ENCODE peak calls at places on chromosomes 5 and 9, in five cellular contexts. One of them, this sample, is unnamed.

GRCh38 chr5:39420482-39421145 is 4.2 kb downstream of the DAB2 start:
- ATAC-seq in GM12878: no peak
- ATAC-seq in Panc1: no peak
- ATAC-seq in GM23338: no peak
- ATAC-seq in HCT116: no peak
- ATAC-seq in this sample: peak

GRCh38 chr9:104209387-104209786 is 115.3 kb downstream of the SMC2 start:
- ATAC-seq in GM12878: no peak
- ATAC-seq in Panc1: no peak
- ATAC-seq in GM23338: no peak
- ATAC-seq in HCT116: no peak
- ATAC-seq in this sample: no peak

GRCh38 chr9:70962761-70963445 is 158.5 kb downstream of the TRPM3 start:
- ATAC-seq in GM12878: no peak
- ATAC-seq in Panc1: no peak
- ATAC-seq in GM23338: no peak
- ATAC-seq in HCT116: no peak
- ATAC-seq in this sample: no peak

GRCh38 chr5:152185547-152186234 is 219.4 kb downstream of the NMUR2 start:
- ATAC-seq in GM12878: no peak
- ATAC-seq in Panc1: no peak
- ATAC-seq in GM23338: no peak
- ATAC-seq in HCT116: no peak
- ATAC-seq in this sample: no peak

GRCh38 chr5:68418230-68418629 is 202.7 kb downstream of the PIK3R1 start:
- ATAC-seq in GM12878: no peak
- ATAC-seq in Panc1: no peak
- ATAC-seq in GM23338: no peak
- ATAC-seq in HCT116: no peak
- ATAC-seq in this sample: peak

GRCh38 chr9:137255448-137256114 is 454 bp downstream of the NELFB start:
- ATAC-seq in GM12878: peak
- ATAC-seq in Panc1: peak
- ATAC-seq in GM23338: peak
- ATAC-seq in HCT116: peak
- ATAC-seq in this sample: peak

GRCh38 chr9:34519321-34520020 is 3.3 kb downstream of the ENHO start:
- ATAC-seq in GM12878: no peak
- ATAC-seq in Panc1: no peak
- ATAC-seq in GM23338: no peak
- ATAC-seq in HCT116: no peak
- ATAC-seq in this sample: no peak

GRCh38 chr5:32123058-32123805 is 50.9 kb downstream of the GOLPH3 start:
- ATAC-seq in GM12878: peak
- ATAC-seq in Panc1: no peak
- ATAC-seq in GM23338: no peak
- ATAC-seq in HCT116: no peak
- ATAC-seq in this sample: no peak

GRCh38 chr9:110115341-110115820 is 92.6 kb downstream of the C9orf152 start:
- ATAC-seq in GM12878: no peak
- ATAC-seq in Panc1: no peak
- ATAC-seq in GM23338: no peak
- ATAC-seq in HCT116: no peak
- ATAC-seq in this sample: peak

GRCh38 chr5:57082441-57083067 is 91.3 kb upstream of the GPBP1 start:
- ATAC-seq in GM12878: no peak
- ATAC-seq in Panc1: peak
- ATAC-seq in GM23338: peak
- ATAC-seq in HCT116: peak
- ATAC-seq in this sample: no peak
- TF ChIP-seq CTCF in GM12878: no peak
- TF ChIP-seq CTCF in Panc1: peak
- TF ChIP-seq CTCF in GM23338: peak
- TF ChIP-seq CTCF in HCT116: peak
- TF ChIP-seq CTCF in this sample: no peak

DNA sequence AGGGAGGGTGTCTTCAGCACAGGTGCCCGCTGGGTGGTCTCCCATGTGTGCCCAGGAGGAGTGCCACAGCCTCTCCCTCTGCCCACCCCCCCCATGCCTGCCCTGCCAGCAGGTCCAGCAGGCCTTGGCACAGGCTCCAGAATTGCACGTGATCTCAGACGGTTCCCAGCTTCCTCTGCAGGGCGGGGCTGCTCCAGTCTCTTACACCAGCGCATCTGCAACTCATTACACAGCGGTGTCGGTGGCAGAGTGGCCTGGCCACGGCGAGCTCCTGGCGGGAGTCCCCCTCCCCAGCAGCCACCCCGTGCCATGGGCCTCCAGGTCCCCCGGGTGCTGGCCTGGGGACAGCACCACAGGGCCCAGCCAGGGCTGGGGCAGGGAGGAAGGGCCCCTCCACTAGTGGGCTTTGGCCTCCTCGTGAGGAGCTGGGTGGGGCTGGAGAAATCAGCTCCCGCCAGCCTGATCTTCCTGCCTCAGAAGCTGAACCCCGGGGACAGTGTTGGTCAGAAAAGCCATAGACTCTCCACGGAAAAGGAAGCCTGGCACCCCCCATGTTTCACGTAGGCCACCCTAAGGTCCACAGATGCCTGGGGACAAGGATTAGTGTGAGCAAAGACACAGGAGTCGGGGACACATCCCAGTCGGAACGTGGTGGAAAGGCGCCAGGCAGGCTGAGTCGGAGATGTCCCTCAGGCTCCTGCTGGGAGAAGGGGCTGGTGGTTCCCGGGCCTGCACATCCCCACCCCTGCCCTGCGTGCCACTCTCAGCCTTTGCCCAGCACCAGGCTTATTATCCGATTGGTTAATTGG is 40.2 kb downstream of the RXRA start:
- ATAC-seq in GM12878: no peak
- ATAC-seq in Panc1: peak
- ATAC-seq in GM23338: no peak
- ATAC-seq in HCT116: peak
- ATAC-seq in this sample: peak
- TF ChIP-seq POLR2AphosphoS5 in GM12878: no peak
- TF ChIP-seq POLR2AphosphoS5 in Panc1: no peak
- TF ChIP-seq POLR2AphosphoS5 in GM23338: no peak
- TF ChIP-seq POLR2AphosphoS5 in HCT116: peak
- TF ChIP-seq POLR2AphosphoS5 in this sample: peak

DNA sequence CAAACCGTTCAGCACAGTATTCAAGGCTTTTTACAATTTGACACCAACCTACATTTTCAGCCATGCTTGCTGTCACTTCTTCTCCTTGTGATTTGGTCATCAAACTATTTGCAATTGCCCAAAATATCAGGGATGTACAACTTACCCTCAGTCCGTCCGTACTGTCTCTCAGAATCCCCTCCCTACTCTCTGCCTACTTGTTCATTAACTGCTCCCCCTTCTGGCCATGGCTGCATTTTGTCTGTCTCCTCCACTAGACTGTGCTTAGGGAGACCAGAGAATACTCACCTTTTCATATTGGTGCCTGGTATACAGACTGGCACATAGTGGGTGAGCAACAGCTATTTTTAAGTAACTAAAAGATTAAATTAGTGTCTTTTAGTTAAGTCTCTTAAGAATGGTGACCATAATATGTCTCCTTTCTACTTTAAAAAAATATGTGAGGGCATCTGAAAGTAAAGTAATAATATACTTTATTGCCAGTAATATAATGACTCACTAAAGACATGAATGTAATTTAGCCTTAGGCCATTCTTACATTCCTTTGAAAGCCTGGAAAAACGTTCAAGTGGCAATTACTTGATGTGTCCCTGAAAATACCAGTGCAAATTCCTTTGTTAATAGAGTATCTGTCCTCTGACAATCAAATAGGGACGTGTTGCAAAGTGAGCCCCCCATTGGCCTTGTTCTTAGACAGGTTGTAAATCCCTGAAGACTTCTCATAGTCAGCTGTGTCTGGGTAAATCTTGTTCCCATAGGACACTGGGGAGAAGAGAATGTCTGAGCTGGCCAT is 27.8 kb downstream of the PRLR start:
- ATAC-seq in GM12878: peak
- ATAC-seq in Panc1: no peak
- ATAC-seq in GM23338: peak
- ATAC-seq in HCT116: peak
- ATAC-seq in this sample: peak
- TF ChIP-seq CTCF in GM12878: peak
- TF ChIP-seq CTCF in Panc1: peak
- TF ChIP-seq CTCF in GM23338: peak
- TF ChIP-seq CTCF in HCT116: peak
- TF ChIP-seq CTCF in this sample: no peak

DNA sequence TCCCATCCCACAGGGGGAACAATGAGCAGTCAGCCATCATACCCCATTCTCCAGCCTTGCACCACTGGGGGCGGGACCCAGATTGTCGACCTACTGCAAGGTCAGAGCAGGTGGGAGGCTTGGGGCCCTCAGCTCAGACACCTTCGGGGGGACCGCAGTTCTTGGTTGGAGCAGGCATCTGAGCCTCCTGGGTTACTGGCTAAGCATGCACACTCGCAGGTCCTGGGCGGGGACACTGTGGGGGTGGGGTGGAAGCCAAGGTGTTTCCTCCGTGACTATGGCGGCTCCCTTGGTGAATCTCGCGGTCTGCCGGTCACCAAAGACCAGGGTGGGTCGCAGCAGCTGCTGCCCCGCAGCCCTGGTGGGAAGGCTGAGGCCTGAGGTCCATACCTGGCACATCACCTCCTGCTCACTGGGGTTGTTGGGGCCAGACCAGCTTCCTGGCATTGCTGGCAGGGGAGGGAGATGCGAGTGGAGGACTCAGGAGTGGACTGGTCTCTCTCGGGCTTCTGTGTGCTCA is 29.9 kb downstream of the PRRT1B start:
- ATAC-seq in GM12878: no peak
- ATAC-seq in Panc1: no peak
- ATAC-seq in GM23338: no peak
- ATAC-seq in HCT116: no peak
- ATAC-seq in this sample: no peak
- TF ChIP-seq POLR2AphosphoS5 in GM12878: no peak
- TF ChIP-seq POLR2AphosphoS5 in Panc1: no peak
- TF ChIP-seq POLR2AphosphoS5 in GM23338: no peak
- TF ChIP-seq POLR2AphosphoS5 in HCT116: no peak
- TF ChIP-seq POLR2AphosphoS5 in this sample: no peak

GRCh38 chr9:6845881-6846280 is 88.1 kb downstream of the KDM4C start:
- ATAC-seq in GM12878: no peak
- ATAC-seq in Panc1: no peak
- ATAC-seq in GM23338: peak
- ATAC-seq in HCT116: peak
- ATAC-seq in this sample: no peak
- TF ChIP-seq CTCF in GM12878: no peak
- TF ChIP-seq CTCF in Panc1: peak
- TF ChIP-seq CTCF in GM23338: peak
- TF ChIP-seq CTCF in HCT116: no peak
- TF ChIP-seq CTCF in this sample: peak

GRCh38 chr5:7374186-7374585 is 21.8 kb upstream of the ADCY2 start:
- ATAC-seq in GM12878: no peak
- ATAC-seq in Panc1: no peak
- ATAC-seq in GM23338: no peak
- ATAC-seq in HCT116: no peak
- ATAC-seq in this sample: no peak
- TF ChIP-seq POLR2AphosphoS5 in GM12878: no peak
- TF ChIP-seq POLR2AphosphoS5 in Panc1: no peak
- TF ChIP-seq POLR2AphosphoS5 in GM23338: no peak
- TF ChIP-seq POLR2AphosphoS5 in HCT116: no peak
- TF ChIP-seq POLR2AphosphoS5 in this sample: no peak

GRCh38 chr5:34957299-34957698 is 27.9 kb downstream of the DNAJC21 start:
- ATAC-seq in GM12878: no peak
- ATAC-seq in Panc1: no peak
- ATAC-seq in GM23338: no peak
- ATAC-seq in HCT116: no peak
- ATAC-seq in this sample: no peak

GRCh38 chr5:34959323-34959722 is 30.0 kb downstream of the DNAJC21 start:
- ATAC-seq in GM12878: peak
- ATAC-seq in Panc1: no peak
- ATAC-seq in GM23338: no peak
- ATAC-seq in HCT116: peak
- ATAC-seq in this sample: no peak

GRCh38 chr5:34957857-34958690 is 28.7 kb downstream of the DNAJC21 start:
- ATAC-seq in GM12878: peak
- ATAC-seq in Panc1: peak
- ATAC-seq in GM23338: peak
- ATAC-seq in HCT116: peak
- ATAC-seq in this sample: no peak
- TF ChIP-seq CTCF in GM12878: peak
- TF ChIP-seq CTCF in Panc1: peak
- TF ChIP-seq CTCF in GM23338: peak
- TF ChIP-seq CTCF in HCT116: peak
- TF ChIP-seq CTCF in this sample: peak

GRCh38 chr9:132239999-132240859 is 78.4 kb downstream of the NTNG2 start:
- ATAC-seq in GM12878: no peak
- ATAC-seq in Panc1: no peak
- ATAC-seq in GM23338: peak
- ATAC-seq in HCT116: no peak
- ATAC-seq in this sample: no peak

GRCh38 chr9:132240860-132241482 is 79.1 kb downstream of the NTNG2 start:
- ATAC-seq in GM12878: peak
- ATAC-seq in Panc1: peak
- ATAC-seq in GM23338: peak
- ATAC-seq in HCT116: peak
- ATAC-seq in this sample: peak

GRCh38 chr9:132238992-132239391 is 77.1 kb downstream of the NTNG2 start:
- ATAC-seq in GM12878: no peak
- ATAC-seq in Panc1: no peak
- ATAC-seq in GM23338: no peak
- ATAC-seq in HCT116: no peak
- ATAC-seq in this sample: no peak

GRCh38 chr9:132238026-132238972 is 76.4 kb downstream of the NTNG2 start:
- ATAC-seq in GM12878: no peak
- ATAC-seq in Panc1: no peak
- ATAC-seq in GM23338: no peak
- ATAC-seq in HCT116: no peak
- ATAC-seq in this sample: no peak

GRCh38 chr9:132239518-132239917 is 77.7 kb downstream of the NTNG2 start:
- ATAC-seq in GM12878: no peak
- ATAC-seq in Panc1: no peak
- ATAC-seq in GM23338: no peak
- ATAC-seq in HCT116: no peak
- ATAC-seq in this sample: no peak
- TF ChIP-seq POLR2AphosphoS5 in GM12878: no peak
- TF ChIP-seq POLR2AphosphoS5 in Panc1: no peak
- TF ChIP-seq POLR2AphosphoS5 in GM23338: no peak
- TF ChIP-seq POLR2AphosphoS5 in HCT116: no peak
- TF ChIP-seq POLR2AphosphoS5 in this sample: no peak

GRCh38 chr9:123825337-123825736 is 104.6 kb downstream of the DENND1A start:
- ATAC-seq in GM12878: no peak
- ATAC-seq in Panc1: no peak
- ATAC-seq in GM23338: peak
- ATAC-seq in HCT116: peak
- ATAC-seq in this sample: no peak
- TF ChIP-seq CTCF in GM12878: no peak
- TF ChIP-seq CTCF in Panc1: no peak
- TF ChIP-seq CTCF in GM23338: peak
- TF ChIP-seq CTCF in HCT116: no peak
- TF ChIP-seq CTCF in this sample: no peak

This sample was measured in gastroesophageal sphincter.